ENCODE peak calls at places on chromosomes 1 and 21, in four cellular contexts. U, V, T and D are unnamed samples.

GRCh38 chr1:181062800-181063428 is 25.6 kb upstream of the IER5 start:
- DNase-seq in U (no peak), V (no peak), T (peak; percentile 17), D (no peak)

GRCh38 chr1:213523781-213524398 is 463.9 kb upstream of the PROX1 start:
- DNase-seq in U (no peak), V (no peak), T (no peak), D (no peak)

GRCh38 chr1:121413817-121414216 is 229.0 kb downstream of the SRGAP2C start:
- DNase-seq in U (no peak), V (no peak), T (peak; percentile 17), D (no peak)

GRCh38 chr1:43766818-43767525 is 59.6 kb downstream of the ST3GAL3 start:
- DNase-seq in U (no peak), V (no peak), T (no peak), D (no peak)

GRCh38 chr21:28150778-28151177 is 841.9 kb downstream of the LTN1 start:
- DNase-seq in U (no peak), V (no peak), T (no peak), D (no peak)

GRCh38 chr1:236354330-236355147 is 39.5 kb upstream of the EDARADD start:
- DNase-seq in U (no peak), V (no peak), T (peak; percentile 41), D (peak; percentile 51)

GRCh38 chr1:9376886-9377333 is 84.2 kb downstream of the SPSB1 start:
- DNase-seq in U (peak; percentile 88), V (no peak), T (no peak), D (peak; percentile 41)

GRCh38 chr1:93705897-93706500 is 24.4 kb upstream of the BCAR3 start:
- DNase-seq in U (no peak), V (no peak), T (no peak), D (peak; percentile 55)

GRCh38 chr1:230160957-230161771 is 94.1 kb downstream of the GALNT2 start:
- DNase-seq in U (no peak), V (no peak), T (no peak), D (peak; percentile 27)

GRCh38 chr1:99737016-99737415 is 29.4 kb downstream of the FRRS1 start:
- DNase-seq in U (peak; percentile 46), V (no peak), T (peak; percentile 80), D (peak; percentile 72)

GRCh38 chr1:153561401-153561985 is 4.2 kb downstream of the S100A2 start:
- DNase-seq in U (no peak), V (no peak), T (no peak), D (peak; percentile 61)

GRCh38 chr1:239868117-239868516 is 223.6 kb upstream of the FMN2 start:
- DNase-seq in U (no peak), V (no peak), T (no peak), D (no peak)

GRCh38 chr1:180230416-180230790 is 339 bp downstream of the LHX4 start:
- DNase-seq in U (no peak), V (no peak), T (no peak), D (peak; percentile 22)

GRCh38 chr1:248786106-248786665 is 30.6 kb upstream of the LYPD8 start:
- DNase-seq in U (no peak), V (no peak), T (no peak), D (peak; percentile 19)

GRCh38 chr1:246214708-246215504 is 292.2 kb downstream of the SMYD3 start:
- DNase-seq in U (peak; percentile 80), V (no peak), T (peak; percentile 93), D (peak; percentile 89)

GRCh38 chr1:44138239-44138638 is 3.2 kb downstream of the KLF18 start:
- DNase-seq in U (no peak), V (no peak), T (no peak), D (no peak)

GRCh38 chr1:235295902-235296350 is 32.1 kb downstream of the ARID4B start:
- DNase-seq in U (no peak), V (no peak), T (peak; percentile 28), D (peak; percentile 36)

GRCh38 chr1:118535901-118536300 is 350.9 kb upstream of the SPAG17 start:
- DNase-seq in U (no peak), V (no peak), T (no peak), D (no peak)

GRCh38 chr1:174413632-174414031 is 34.1 kb upstream of the GPR52 start:
- DNase-seq in U (no peak), V (no peak), T (no peak), D (peak; percentile 45)

GRCh38 chr1:25834894-25835293 is 15.1 kb downstream of the MTFR1L start:
- DNase-seq in U (no peak), V (no peak), T (no peak), D (no peak)

GRCh38 chr1:18376661-18377060 is 104.1 kb upstream of the KLHDC7A start:
- DNase-seq in U (no peak), V (no peak), T (no peak), D (no peak)

GRCh38 chr1:173870252-173871075 is 2.3 kb downstream of the ZBTB37 start:
- DNase-seq in U (no peak), V (no peak), T (no peak), D (no peak)

GRCh38 chr1:117665523-117666274 is 59.9 kb downstream of the TENT5C start:
- DNase-seq in U (no peak), V (no peak), T (no peak), D (no peak)

GRCh38 chr21:15625363-15625762 is 104.4 kb upstream of the USP25 start:
- DNase-seq in U (no peak), V (no peak), T (no peak), D (peak; percentile 2)